ENCODE peak calls at places on chromosomes 7 and 10, in five cellular contexts. R, I, V, N and D are unnamed samples.

GRCh38 chr7:36128448-36129047 is 24.5 kb upstream of the EEPD1 start:
- DNase-seq in R (no peak), I (peak; percentile 47), V (no peak), N (no peak), D (no peak)

GRCh38 chr10:114755537-114755936 is 66.0 kb upstream of the FHIP2A start:
- DNase-seq in R (no peak), I (no peak), V (no peak), N (no peak), D (no peak)

GRCh38 chr7:155816996-155817395 is 4.7 kb upstream of the SHH start:
- DNase-seq in R (no peak), I (no peak), V (no peak), N (no peak), D (no peak)

GRCh38 chr7:77538908-77539212 is 1.8 kb downstream of the PTPN12 start:
- DNase-seq in R (no peak), I (no peak), V (no peak), N (no peak), D (no peak)

GRCh38 chr10:6047847-6048246 is 14.3 kb downstream of the IL2RA start:
- DNase-seq in R (no peak), I (no peak), V (no peak), N (no peak), D (no peak)

GRCh38 chr10:96044686-96045085 is 1.3 kb downstream of the CCNJ start:
- DNase-seq in R (no peak), I (peak; percentile 12), V (no peak), N (peak; percentile 31), D (no peak)

GRCh38 chr7:111383133-111383532 is 179.2 kb downstream of the IMMP2L start:
- DNase-seq in R (no peak), I (no peak), V (no peak), N (no peak), D (no peak)

GRCh38 chr10:3491571-3491970 is 293.4 kb downstream of the KLF6 start:
- DNase-seq in R (no peak), I (no peak), V (no peak), N (no peak), D (no peak)

GRCh38 chr7:157707983-157708720 is 371.3 kb downstream of the DNAJB6 start:
- DNase-seq in R (no peak), I (no peak), V (no peak), N (no peak), D (no peak)

GRCh38 chr7:127437241-127437640 is 44.7 kb upstream of the ZNF800 start:
- DNase-seq in R (no peak), I (no peak), V (no peak), N (no peak), D (no peak)

GRCh38 chr7:95589766-95590165 is 6.5 kb downstream of the PDK4 start:
- DNase-seq in R (no peak), I (no peak), V (no peak), N (no peak), D (no peak)

GRCh38 chr10:72260215-72260587 is 13.5 kb upstream of the DDIT4 start:
- DNase-seq in R (no peak), I (no peak), V (no peak), N (no peak), D (no peak)

GRCh38 chr10:71357792-71358265 is 38.8 kb downstream of the SLC29A3 start:
- DNase-seq in R (no peak), I (no peak), V (no peak), N (no peak), D (no peak)

GRCh38 chr7:139658919-139659675 is 118.7 kb downstream of the HIPK2 start:
- DNase-seq in R (no peak), I (no peak), V (no peak), N (no peak), D (no peak)

GRCh38 chr10:47169631-47170030 is 130.4 kb upstream of the GDF10 start:
- DNase-seq in R (no peak), I (no peak), V (no peak), N (no peak), D (no peak)

GRCh38 chr10:57294698-57295097 is 933.6 kb upstream of the ZWINT start:
- DNase-seq in R (no peak), I (no peak), V (no peak), N (no peak), D (no peak)

GRCh38 chr7:33735403-33735802 is 169.9 kb upstream of the BMPER start:
- DNase-seq in R (no peak), I (no peak), V (peak; percentile 9), N (no peak), D (no peak)

GRCh38 chr7:33733865-33734650 is 171.3 kb upstream of the BMPER start:
- DNase-seq in R (no peak), I (no peak), V (peak; percentile 31), N (no peak), D (no peak)

GRCh38 chr7:33730958-33731357 is 174.4 kb upstream of the BMPER start:
- DNase-seq in R (no peak), I (no peak), V (no peak), N (no peak), D (no peak)

GRCh38 chr7:33728779-33729646 is 176.3 kb upstream of the BMPER start:
- DNase-seq in R (no peak), I (no peak), V (peak; percentile 18), N (no peak), D (no peak)

DNA sequence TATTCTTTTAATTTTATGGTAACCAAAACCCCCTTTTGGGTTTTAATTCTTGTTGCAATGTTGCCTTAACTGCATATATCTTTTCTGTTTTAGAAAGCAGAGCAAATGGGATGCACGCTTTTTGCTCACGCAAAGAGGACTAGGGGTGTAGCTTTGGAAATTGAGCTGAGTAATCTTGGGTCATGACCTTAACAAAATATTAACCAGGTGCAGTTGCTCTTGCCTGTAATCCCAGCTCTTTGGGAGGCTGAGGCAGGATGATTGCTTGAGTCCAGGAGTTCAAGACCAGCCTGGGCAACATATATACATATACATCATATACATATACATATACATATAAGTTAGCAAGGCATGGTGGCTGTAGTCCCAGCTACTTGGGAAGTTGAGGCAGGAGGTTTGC is 172.9 kb upstream of the BMPER start:
- DNase-seq in R (no peak), I (no peak), V (no peak), N (no peak), D (no peak)
- TF ChIP-seq CTCF in R (no peak), I (no peak), V (no peak), N (no peak), D (no peak)

DNA sequence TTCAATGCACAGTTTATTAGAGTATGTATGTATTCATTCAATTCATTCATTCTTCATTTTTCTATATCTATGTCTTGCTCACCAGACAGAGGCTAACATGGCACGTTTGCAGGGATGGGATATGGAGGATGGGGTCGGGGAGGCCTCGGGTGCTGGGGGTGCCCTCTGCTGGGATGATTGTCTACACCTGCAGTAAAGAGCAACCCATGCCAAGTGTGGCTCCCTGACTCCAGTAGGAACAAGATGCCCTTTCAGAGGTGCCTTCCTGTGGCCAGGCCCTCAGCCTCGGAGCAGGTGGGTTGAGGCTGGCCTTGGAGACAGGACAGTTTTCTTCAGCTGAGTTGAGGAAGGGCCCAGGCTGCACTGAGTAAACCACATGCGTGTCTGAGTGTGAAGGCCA is 157.2 kb downstream of the SH2D4B start:
- DNase-seq in R (no peak), I (no peak), V (no peak), N (no peak), D (no peak)
- TF ChIP-seq CTCF in R (no peak), I (no peak), V (no peak), N (no peak), D (no peak)

DNA sequence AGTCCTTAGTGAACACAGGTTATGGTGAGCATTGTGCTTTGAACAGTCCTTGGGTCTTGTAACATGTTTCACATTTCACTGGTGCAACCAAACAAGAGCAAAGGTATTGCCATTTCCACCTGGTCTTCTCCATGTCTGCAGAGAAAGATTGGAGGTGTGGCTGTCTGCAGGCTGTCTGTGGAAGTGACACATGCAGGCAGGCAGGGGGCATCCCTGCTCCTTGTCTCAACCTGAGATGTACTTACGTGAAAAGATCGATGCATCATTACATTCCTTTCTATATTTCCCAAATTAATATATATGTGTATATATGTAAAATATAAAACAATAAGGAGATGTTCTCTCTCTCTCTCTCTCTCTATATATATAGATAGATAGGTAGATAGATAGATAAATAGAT is 54.3 kb downstream of the LRRC18 start:
- DNase-seq in R (no peak), I (no peak), V (no peak), N (peak; percentile 43), D (no peak)
- TF ChIP-seq CTCF in R (no peak), I (peak; percentile 9), V (no peak), N (peak; percentile 55), D (no peak)

GRCh38 chr10:70307096-70307495 is 23.3 kb upstream of the NPFFR1 start:
- DNase-seq in R (no peak), I (no peak), V (no peak), N (no peak), D (no peak)

GRCh38 chr10:70308121-70309060 is 24.6 kb upstream of the NPFFR1 start:
- DNase-seq in R (no peak), I (no peak), V (no peak), N (no peak), D (no peak)

GRCh38 chr10:70309661-70310060 is 25.9 kb upstream of the NPFFR1 start:
- DNase-seq in R (no peak), I (no peak), V (no peak), N (no peak), D (no peak)

GRCh38 chr10:70303731-70304130 is 19.9 kb upstream of the NPFFR1 start:
- DNase-seq in R (no peak), I (no peak), V (no peak), N (no peak), D (no peak)

GRCh38 chr10:70306168-70306705 is 22.4 kb upstream of the NPFFR1 start:
- DNase-seq in R (no peak), I (no peak), V (no peak), N (no peak), D (no peak)
- TF ChIP-seq CTCF in R (no peak), I (no peak), V (no peak), N (no peak), D (no peak)